ENCODE peak calls at places on chromosomes 4 and X, in eight cellular contexts. P is uterus, G is right lobe of liver, A is tibial nerve, Z is NB4, D is erythroblast, C is HepG2, H is adrenal gland. M is an unnamed sample.

GRCh38 chr4:183638436-183638835 is 20.5 kb downstream of the RWDD4 start:
- DNase-seq in G (no peak), Z (no peak), C (no peak), H (no peak), A (no peak), D (no peak), P (no peak), M (no peak)

GRCh38 chr4:83731609-83732008 is 195.7 kb downstream of the GPAT3 start:
- DNase-seq in Z (no peak), C (no peak), A (no peak), G (no peak), P (no peak), D (no peak), H (no peak), M (no peak)

GRCh38 chr4:14908635-14909034 is 93.6 kb upstream of the CPEB2 start:
- DNase-seq in G (no peak), H (no peak), D (no peak), C (no peak), P (no peak), A (no peak), Z (no peak), M (no peak)

GRCh38 chr4:153113061-153113837 is 91.0 kb upstream of the TRIM2 start:
- DNase-seq in P (no peak), Z (no peak), H (no peak), D (no peak), A (no peak), C (no peak), G (no peak), M (no peak)

GRCh38 chrX:378443-378842 is 8.3 kb downstream of the PPP2R3B start:
- DNase-seq in G (no peak), D (no peak), C (no peak), A (no peak), H (no peak), P (no peak), Z (no peak), M (no peak)

GRCh38 chr4:17736484-17736883 is 44.9 kb downstream of the FAM184B start:
- DNase-seq in D (no peak), P (no peak), A (no peak), C (no peak), H (no peak), G (no peak), Z (no peak), M (no peak)

GRCh38 chr4:68861057-68861456 is 45.3 kb downstream of the UGT2B10 start:
- DNase-seq in G (no peak), Z (no peak), H (no peak), D (no peak), P (no peak), C (no peak), A (no peak), M (no peak)

GRCh38 chrX:10414872-10415703 is 205.3 kb downstream of the MID1 start:
- DNase-seq in A (no peak), C (no peak), Z (no peak), G (no peak), P (no peak), D (no peak), H (no peak), M (no peak)

GRCh38 chrX:150837845-150838244 is 60.6 kb downstream of the CD99L2 start:
- DNase-seq in P (no peak), H (no peak), A (no peak), D (no peak), C (peak), G (no peak), Z (no peak), M (no peak)

GRCh38 chr4:87322754-87323153 is at the start of gene HSD17B13:
- DNase-seq in D (no peak), C (no peak), Z (no peak), P (no peak), G (peak), H (no peak), A (no peak), M (no peak)

GRCh38 chrX:154654372-154654771 is 993 bp upstream of the CTAG2 start:
- DNase-seq in A (no peak), P (no peak), C (no peak), D (no peak), H (no peak), Z (no peak), G (no peak), M (no peak)

GRCh38 chr4:90226734-90227133 is 99.5 kb downstream of the CCSER1 start:
- DNase-seq in D (no peak), A (no peak), Z (no peak), C (no peak), P (no peak), G (no peak), H (no peak), M (no peak)

GRCh38 chrX:154471870-154472684 is 7.0 kb downstream of the LAGE3 start:
- DNase-seq in Z (no peak), A (no peak), C (no peak), P (no peak), G (no peak), H (no peak), D (no peak), M (no peak)

GRCh38 chr4:47315346-47315745 is 148.2 kb downstream of the COMMD8 start:
- DNase-seq in H (no peak), G (no peak), D (peak), P (no peak), C (no peak), A (no peak), Z (no peak), M (no peak)

GRCh38 chr4:14196141-14196540 is 568.6 kb upstream of the BOD1L1 start:
- DNase-seq in Z (peak), G (peak), C (no peak), H (peak), D (peak), A (no peak), P (no peak), M (peak)

GRCh38 chr4:108060164-108060563 is 70.5 kb downstream of the HADH start:
- DNase-seq in H (peak), Z (peak), G (no peak), A (no peak), D (peak), P (no peak), C (peak), M (no peak)

GRCh38 chr4:74370912-74371311 is 6.0 kb downstream of the EREG start:
- DNase-seq in P (no peak), C (peak), H (no peak), A (no peak), G (no peak), Z (peak), D (peak), M (no peak)

GRCh38 chrX:131783555-131784338 is 239.4 kb upstream of the STK26 start:
- DNase-seq in G (no peak), D (no peak), P (peak), H (peak), C (no peak), A (no peak), Z (no peak), M (no peak)

GRCh38 chrX:44544036-44544435 is 1.4 kb upstream of the FUNDC1 start:
- DNase-seq in C (no peak), A (no peak), P (no peak), Z (no peak), D (no peak), H (no peak), G (no peak), M (no peak)

DNA sequence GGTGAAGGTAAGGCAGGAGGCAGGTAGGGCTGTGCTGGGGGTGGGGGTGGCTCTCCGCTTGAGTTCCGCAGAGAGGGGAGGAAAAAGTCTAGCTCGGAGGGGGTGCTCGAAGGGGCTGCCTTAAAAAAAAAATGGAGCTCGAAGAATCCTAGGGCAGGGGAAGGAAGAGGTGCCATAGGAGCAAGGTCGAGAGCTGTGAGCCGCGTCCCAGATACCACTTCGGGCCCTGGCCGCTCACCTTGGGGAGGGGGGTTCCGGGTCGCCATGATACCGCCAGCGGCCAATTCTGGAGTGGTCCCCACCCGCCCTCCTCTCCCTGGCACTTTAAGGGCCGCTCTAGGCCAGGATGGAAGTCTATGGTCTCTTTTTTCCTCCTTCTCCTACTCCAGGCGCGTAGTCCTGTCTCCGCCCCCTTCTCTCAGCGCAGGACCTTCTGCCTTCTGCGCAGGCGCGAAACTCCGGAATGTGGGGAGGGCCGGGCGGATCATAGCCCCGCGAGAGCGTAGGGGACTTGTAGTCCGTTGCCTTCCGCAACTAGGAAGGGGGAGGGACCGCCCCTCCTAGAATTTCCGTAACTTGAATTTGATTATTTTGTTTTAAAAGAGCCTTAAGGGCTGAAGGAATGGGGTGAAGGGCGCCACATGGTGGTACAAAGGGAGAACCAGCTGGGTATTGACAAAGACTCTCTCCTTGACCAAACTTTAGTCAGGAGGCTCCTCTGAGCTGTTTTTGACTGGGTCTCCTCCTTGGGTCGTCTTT is at the start of gene FUNDC1:
- DNase-seq in P (peak), D (peak), A (peak), Z (peak), G (peak), H (peak), C (peak), M (peak)
- TF ChIP-seq POLR2A in P (peak), D (peak), A (no peak), Z (no peak), G (peak), H (peak), C (peak), M (peak)

DNA sequence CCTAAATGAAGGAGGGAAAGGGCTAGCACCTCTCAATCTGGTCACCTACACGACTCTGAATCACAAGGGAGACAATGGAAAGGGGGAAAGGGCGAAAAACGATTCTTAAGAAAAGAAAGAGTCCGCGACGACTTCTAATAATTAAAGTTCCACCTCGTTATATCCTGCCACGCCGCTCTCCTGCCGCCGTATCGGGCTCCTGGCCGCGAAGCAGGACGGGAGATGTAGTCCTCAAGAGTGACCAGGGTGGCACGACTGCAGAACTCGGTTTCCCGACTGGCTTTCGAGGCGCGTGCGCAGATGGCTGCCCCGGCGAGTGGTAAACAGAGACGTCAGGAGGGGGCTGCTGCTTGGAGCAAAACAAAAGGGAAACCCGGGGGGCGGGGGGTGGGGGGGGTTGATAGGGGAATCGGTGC is at the start of gene FOXO4:
- DNase-seq in D (peak), P (peak), C (peak), Z (peak), G (peak), H (peak), A (peak), M (peak)
- TF ChIP-seq POLR2A in D (peak), P (peak), C (peak), Z (peak), G (no peak), H (no peak), A (no peak), M (peak)

GRCh38 chr4:53326535-53326934 is 39.3 kb downstream of the SCFD2 start:
- DNase-seq in C (no peak), G (no peak), A (no peak), H (no peak), D (no peak), P (no peak), Z (no peak), M (no peak)

GRCh38 chr4:53322696-53323095 is 43.2 kb downstream of the SCFD2 start:
- DNase-seq in C (peak), G (no peak), A (no peak), Z (no peak), D (no peak), H (no peak), P (no peak), M (no peak)

GRCh38 chr4:53321988-53322289 is 43.9 kb downstream of the SCFD2 start:
- DNase-seq in Z (no peak), D (no peak), H (no peak), P (no peak), G (no peak), C (no peak), A (no peak), M (no peak)

GRCh38 chr4:53321151-53321987 is 44.5 kb downstream of the SCFD2 start:
- DNase-seq in A (no peak), D (no peak), G (no peak), Z (peak), P (no peak), H (no peak), C (no peak), M (peak)
- TF ChIP-seq POLR2A in A (no peak), D (no peak), G (no peak), Z (no peak), P (no peak), H (no peak), C (no peak), M (no peak)

DNA sequence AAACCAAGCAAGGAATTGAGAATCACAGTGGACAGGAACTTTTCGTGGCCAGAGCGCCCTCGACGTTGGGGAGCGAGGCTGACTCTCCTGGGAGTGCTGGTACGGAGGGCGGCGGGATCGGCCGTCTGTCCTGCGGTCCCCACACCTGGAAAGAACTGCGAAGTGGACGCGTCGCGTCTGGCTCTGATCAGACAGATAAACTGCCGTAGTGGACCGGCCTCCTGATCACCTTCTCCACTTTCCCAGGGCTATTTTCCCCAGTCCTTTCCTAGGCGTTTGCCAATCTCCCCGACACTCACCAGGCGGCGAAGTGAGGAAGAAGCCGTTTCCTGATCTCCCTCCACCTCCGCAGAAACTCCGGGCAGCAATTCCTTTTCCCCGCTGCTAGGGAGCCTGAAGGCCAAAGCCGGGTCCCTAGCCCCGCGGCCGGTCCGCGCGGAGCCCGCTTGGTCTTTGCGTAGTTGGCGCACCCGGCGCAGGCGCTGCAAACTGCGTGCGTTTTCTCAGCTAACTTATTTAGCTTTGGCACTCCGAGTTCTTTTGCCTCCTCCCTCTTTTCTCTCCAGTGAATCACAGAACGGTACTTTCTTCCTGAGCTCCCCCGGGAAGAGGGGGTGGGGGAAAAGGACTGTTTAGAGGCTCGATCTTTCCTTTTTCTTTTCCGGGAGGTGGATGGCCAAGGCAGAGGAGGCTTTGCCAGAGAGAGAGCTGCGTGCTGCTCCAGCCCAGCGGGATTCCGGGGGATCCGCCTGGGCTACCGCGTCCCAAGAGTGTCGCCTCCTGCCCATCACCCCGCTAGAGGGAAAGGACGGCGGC is at the start of gene ARSJ:
- DNase-seq in H (peak), P (peak), G (peak), D (no peak), C (no peak), Z (no peak), A (no peak), M (peak)
- TF ChIP-seq POLR2A in H (peak), P (peak), G (peak), D (no peak), C (no peak), Z (no peak), A (no peak), M (peak)

GRCh38 chr4:119025916-119026661 is 109.5 kb upstream of the MYOZ2 start:
- DNase-seq in H (peak), A (no peak), P (peak), C (no peak), G (no peak), Z (peak), D (peak), M (no peak)
- TF ChIP-seq POLR2A in H (no peak), A (no peak), P (peak), C (no peak), G (no peak), Z (no peak), D (no peak), M (no peak)

GRCh38 chrX:71298119-71298518 is 3.4 kb upstream of the ITGB1BP2 start:
- DNase-seq in G (no peak), D (no peak), P (no peak), A (no peak), H (peak), C (no peak), Z (no peak), M (no peak)

GRCh38 chrX:71304561-71304960 is 3.0 kb downstream of the ITGB1BP2 start:
- DNase-seq in H (no peak), P (no peak), C (no peak), D (no peak), A (no peak), G (no peak), Z (no peak), M (no peak)

GRCh38 chrX:71296806-71297205 is 4.7 kb upstream of the ITGB1BP2 start:
- DNase-seq in D (no peak), P (no peak), Z (no peak), H (no peak), G (no peak), A (no peak), C (no peak), M (no peak)

GRCh38 chrX:71302461-71303213 is 1.1 kb downstream of the ITGB1BP2 start:
- DNase-seq in Z (peak), A (no peak), H (no peak), P (no peak), G (no peak), D (no peak), C (no peak), M (no peak)

DNA sequence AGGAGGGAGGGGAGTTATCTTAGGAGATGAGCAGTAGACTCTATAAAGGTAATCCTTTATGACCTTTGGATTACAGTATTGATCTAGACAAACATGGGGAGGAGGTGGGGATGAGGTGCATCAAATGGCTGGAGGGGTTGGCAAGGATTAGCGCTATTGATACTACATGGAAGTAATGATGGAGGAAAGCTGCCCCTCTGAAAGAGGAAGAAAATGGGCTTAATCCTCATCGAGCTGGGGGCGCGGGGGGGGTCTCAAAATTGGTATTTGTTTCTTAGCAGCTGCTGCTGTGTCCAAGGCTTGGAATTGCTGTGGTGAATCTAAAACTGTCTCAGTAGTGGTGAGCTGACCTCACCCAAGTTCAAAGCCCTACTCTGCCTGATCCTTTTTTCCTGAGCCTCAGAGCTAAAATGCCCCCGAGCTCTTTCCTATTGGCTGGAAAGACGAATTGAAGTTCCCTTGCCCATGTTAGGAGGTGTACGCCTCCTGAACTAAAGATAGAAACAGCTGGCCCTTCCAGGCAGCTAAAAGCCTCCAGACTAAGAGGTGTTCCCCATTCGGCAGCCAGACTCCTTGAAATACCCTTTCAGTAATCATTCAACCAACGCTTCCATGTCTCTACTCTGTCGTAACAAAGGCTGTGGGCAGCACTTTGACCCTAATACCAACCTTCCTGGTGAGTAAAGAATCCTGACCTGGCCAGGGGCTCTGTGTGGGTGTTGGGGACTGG is at the start of gene ITGB1BP2:
- DNase-seq in C (peak), H (peak), P (peak), D (no peak), Z (peak), A (no peak), G (no peak), M (no peak)
- TF ChIP-seq POLR2A in C (no peak), H (no peak), P (peak), D (peak), Z (no peak), A (no peak), G (no peak), M (no peak)

DNA sequence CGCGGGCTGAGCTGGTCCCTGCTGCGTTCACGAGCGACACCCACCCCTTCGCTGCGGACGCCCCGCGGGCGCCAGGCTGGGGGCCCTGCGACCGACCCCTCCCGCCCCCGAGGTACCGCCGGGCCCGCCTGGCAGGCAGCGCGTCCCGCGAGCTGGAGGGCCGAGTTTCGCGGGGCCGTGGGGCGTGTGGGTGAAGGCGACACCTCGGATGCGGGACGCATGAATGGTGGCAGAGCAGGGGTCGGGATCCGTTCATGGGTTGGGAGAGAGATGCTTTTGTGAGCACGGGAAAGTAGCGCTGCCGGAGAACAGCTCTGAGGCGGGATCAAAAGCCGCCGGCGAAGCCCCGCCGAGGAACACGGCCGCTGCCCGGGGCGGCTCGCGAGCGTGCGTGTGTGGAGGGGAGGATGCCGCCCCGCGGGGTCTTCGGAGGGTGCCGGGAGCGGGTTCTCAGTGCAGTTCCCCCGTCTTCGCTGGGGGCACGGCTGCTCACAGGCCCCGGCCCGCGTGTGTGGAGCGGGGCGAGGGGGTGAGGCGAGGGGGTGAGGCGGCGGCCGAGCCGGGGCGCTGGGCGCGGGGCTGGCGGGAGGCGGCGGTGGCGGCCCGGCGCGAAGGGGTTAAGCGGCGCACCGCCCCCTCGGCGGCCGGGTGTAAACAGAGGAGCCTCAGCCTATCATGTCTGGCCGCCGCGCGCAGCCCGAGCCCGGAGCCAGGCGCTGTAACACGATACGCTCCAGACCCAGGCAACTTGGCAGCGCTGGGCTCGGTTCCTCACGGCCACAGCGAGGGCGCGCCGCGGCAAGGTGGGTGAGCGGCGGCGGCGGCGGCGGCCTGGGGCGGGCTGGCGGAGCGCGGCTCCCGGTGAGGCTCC is 205.3 kb downstream of the TENM3 start:
- DNase-seq in A (peak), D (peak), G (peak), C (peak), Z (no peak), H (peak), P (peak), M (peak)
- TF ChIP-seq POLR2A in A (peak), D (no peak), G (peak), C (no peak), Z (no peak), H (peak), P (peak), M (peak)